ENCODE peak calls at places on chromosomes 4 and X, in eight cellular contexts. N is ovary, K is OCI-LY7, B is heart right ventricle, R is hepatocyte, G is breast epithelium, Q is uterus, V is Panc1. M is an unnamed sample. For H3K4me1, the result is how much of the 10 kb centered on the place peaks cover.

GRCh38 chr4:120850048-120850599 is 72.4 kb downstream of the PRDM5 start:
- DNase-seq in Q (no peak), K (no peak), G (no peak), V (no peak), R (no peak), B (no peak), N (no peak), M (no peak)

GRCh38 chr4:122731676-122732075 is 828 bp upstream of the BBS12 start:
- DNase-seq in V (no peak), R (no peak), G (no peak), K (no peak), B (no peak), N (no peak), Q (no peak), M (no peak)

GRCh38 chr4:123871351-123871750 is 474.8 kb downstream of the SPRY1 start:
- DNase-seq in R (no peak), V (no peak), B (no peak), G (no peak), N (no peak), K (no peak), Q (no peak), M (no peak)

GRCh38 chr4:38610844-38611550 is 53.0 kb upstream of the KLF3 start:
- DNase-seq in K (no peak), B (peak), G (no peak), R (no peak), V (no peak), Q (no peak), N (peak), M (no peak)

GRCh38 chrX:86171366-86171765 is 23.1 kb downstream of the DACH2 start:
- DNase-seq in R (peak), K (peak), Q (no peak), N (no peak), B (no peak), V (peak), G (no peak), M (no peak)

GRCh38 chrX:119189586-119189985 is 46.5 kb upstream of the PGRMC1 start:
- DNase-seq in G (no peak), K (no peak), Q (peak), V (no peak), B (peak), R (peak), N (no peak), M (peak)

GRCh38 chr4:152351080-152351479 is 184.8 kb downstream of the FBXW7 start:
- DNase-seq in B (no peak), R (no peak), N (no peak), G (no peak), V (no peak), K (no peak), Q (no peak), M (no peak)

GRCh38 chr4:153620352-153620751 is 63.7 kb upstream of the TLR2 start:
- DNase-seq in R (no peak), K (no peak), G (no peak), Q (no peak), V (no peak), N (no peak), B (no peak), M (no peak)

GRCh38 chr4:129429566-129430339 is 333.8 kb downstream of the C4orf33 start:
- DNase-seq in N (no peak), Q (no peak), V (no peak), B (no peak), G (no peak), K (no peak), R (no peak), M (no peak)

GRCh38 chr4:70844180-70844579 is 4.5 kb upstream of the GRSF1 start:
- DNase-seq in N (no peak), R (no peak), B (no peak), G (no peak), Q (no peak), K (no peak), V (no peak), M (no peak)

GRCh38 chrX:70172226-70172625 is 5.1 kb upstream of the DGAT2L6 start:
- DNase-seq in N (no peak), Q (no peak), K (no peak), V (no peak), B (no peak), G (no peak), R (no peak), M (no peak)

GRCh38 chr4:173448557-173448918 is 49.6 kb upstream of the SCRG1 start:
- DNase-seq in K (no peak), R (no peak), N (no peak), Q (no peak), V (no peak), B (no peak), G (no peak), M (no peak)

GRCh38 chrX:105098201-105098600 is 122.3 kb downstream of the TEX13A start:
- DNase-seq in R (no peak), N (no peak), G (no peak), B (no peak), Q (no peak), V (no peak), K (no peak), M (no peak)

GRCh38 chr4:38860788-38861424 is 4.3 kb upstream of the TLR6 start:
- DNase-seq in N (no peak), Q (no peak), K (peak), B (no peak), G (no peak), R (peak), V (no peak), M (no peak)

GRCh38 chrX:153818571-153819397 is 11.6 kb downstream of the PDZD4 start:
- DNase-seq in B (peak), R (peak), V (no peak), Q (no peak), G (no peak), N (no peak), K (no peak), M (no peak)

GRCh38 chrX:153744210-153745066 is 19.6 kb upstream of the PLXNB3 start:
- DNase-seq in K (no peak), Q (peak), R (no peak), V (no peak), B (no peak), N (no peak), G (no peak), M (no peak)

GRCh38 chr4:78711676-78712075 is 64.5 kb upstream of the BMP2K start:
- DNase-seq in G (no peak), R (no peak), Q (no peak), V (no peak), K (no peak), N (no peak), B (no peak), M (no peak)

GRCh38 chrX:134801267-134801666 is 143.0 kb upstream of the PLAC1 start:
- DNase-seq in K (no peak), R (no peak), B (no peak), G (no peak), Q (no peak), V (no peak), N (no peak), M (no peak)

GRCh38 chrX:118961866-118962560 is 12.4 kb upstream of the LONRF3 start:
- DNase-seq in V (no peak), Q (no peak), B (no peak), G (no peak), N (no peak), R (no peak), K (no peak), M (no peak)

GRCh38 chrX:106940068-106940467 is 19.9 kb downstream of the CLDN2 start:
- DNase-seq in V (no peak), G (no peak), R (no peak), N (no peak), K (no peak), B (no peak), Q (no peak), M (no peak)

GRCh38 chr4:24278693-24279092 is 305.7 kb downstream of the DHX15 start:
- DNase-seq in B (no peak), K (no peak), R (peak), N (no peak), Q (no peak), V (no peak), G (no peak), M (no peak)

GRCh38 chr4:153573881-153574807 is 108.0 kb downstream of the TMEM131L start:
- DNase-seq in G (no peak), R (peak), N (peak), Q (peak), K (peak), B (peak), V (peak), M (peak)

GRCh38 chrX:101362757-101363156 is 14.2 kb upstream of the TIMM8A start:
- DNase-seq in V (no peak), K (no peak), Q (no peak), R (no peak), N (no peak), B (no peak), G (no peak), M (no peak)

GRCh38 chr4:25022741-25023140 is 8.0 kb downstream of the LGI2 start:
- DNase-seq in V (no peak), G (no peak), R (no peak), B (no peak), Q (no peak), N (no peak), K (no peak), M (no peak)

GRCh38 chrX:95585321-95585720 is 1099.3 kb upstream of the DIAPH2 start:
- DNase-seq in N (no peak), G (no peak), Q (no peak), K (no peak), R (no peak), V (no peak), B (no peak), M (no peak)
- H3K4me1 ChIP-seq in N (under half), G (under half), Q (under half), K (under half), R (under half), V (under half), B (under half), M (under half)

DNA sequence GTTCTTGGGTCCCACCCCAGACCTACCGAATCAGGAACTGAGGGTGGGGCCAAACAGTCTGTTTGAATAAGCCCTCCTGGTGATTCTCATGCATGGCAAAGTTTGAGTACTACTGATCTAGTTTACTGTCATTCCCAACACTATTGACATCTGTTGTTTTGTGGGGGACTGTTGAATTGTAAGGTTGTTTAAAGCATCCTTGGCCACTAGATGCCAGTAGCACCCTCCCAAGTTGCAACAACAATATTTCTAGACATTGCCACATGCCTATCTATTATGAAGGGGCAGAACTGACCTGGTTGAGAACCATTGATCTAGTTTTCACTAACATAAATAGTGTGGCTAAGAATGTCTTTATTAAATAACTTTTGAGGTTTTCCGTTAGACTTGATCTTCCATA is 15.1 kb downstream of the TAF9B start:
- DNase-seq in K (no peak), B (no peak), R (no peak), Q (no peak), V (no peak), N (no peak), G (no peak), M (no peak)
- TF ChIP-seq CTCF in K (peak), B (no peak), R (peak), Q (no peak), V (peak), N (no peak), G (no peak), M (no peak)

GRCh38 chr4:119733431-119733830 is 104.8 kb upstream of the PDE5A start:
- DNase-seq in K (no peak), B (no peak), V (no peak), R (no peak), N (no peak), Q (no peak), G (no peak), M (no peak)

GRCh38 chr4:119730644-119730995 is 102.0 kb upstream of the PDE5A start:
- DNase-seq in Q (no peak), K (no peak), N (no peak), B (no peak), V (no peak), R (no peak), G (no peak), M (no peak)

GRCh38 chr4:119731778-119732177 is 103.2 kb upstream of the PDE5A start:
- DNase-seq in G (no peak), V (no peak), N (no peak), R (no peak), Q (no peak), B (no peak), K (no peak), M (no peak)

GRCh38 chr4:119729815-119730643 is 101.4 kb upstream of the PDE5A start:
- DNase-seq in V (peak), G (peak), Q (no peak), B (no peak), K (no peak), R (peak), N (no peak), M (no peak)

GRCh38 chr4:119731146-119731742 is 102.6 kb upstream of the PDE5A start:
- DNase-seq in B (no peak), R (no peak), G (no peak), V (no peak), K (no peak), Q (no peak), N (no peak), M (no peak)
- H3K4me1 ChIP-seq in B (half or more), R (under half), G (under half), V (under half), K (under half), Q (under half), N (under half), M (under half)

GRCh38 chr4:2944882-2945526 is 18.2 kb downstream of the NOP14 start:
- DNase-seq in G (no peak), N (no peak), Q (no peak), B (no peak), V (no peak), K (no peak), R (no peak), M (no peak)
- TF ChIP-seq CTCF in G (no peak), N (no peak), Q (no peak), B (no peak), V (no peak), K (no peak), R (no peak), M (no peak)

DNA sequence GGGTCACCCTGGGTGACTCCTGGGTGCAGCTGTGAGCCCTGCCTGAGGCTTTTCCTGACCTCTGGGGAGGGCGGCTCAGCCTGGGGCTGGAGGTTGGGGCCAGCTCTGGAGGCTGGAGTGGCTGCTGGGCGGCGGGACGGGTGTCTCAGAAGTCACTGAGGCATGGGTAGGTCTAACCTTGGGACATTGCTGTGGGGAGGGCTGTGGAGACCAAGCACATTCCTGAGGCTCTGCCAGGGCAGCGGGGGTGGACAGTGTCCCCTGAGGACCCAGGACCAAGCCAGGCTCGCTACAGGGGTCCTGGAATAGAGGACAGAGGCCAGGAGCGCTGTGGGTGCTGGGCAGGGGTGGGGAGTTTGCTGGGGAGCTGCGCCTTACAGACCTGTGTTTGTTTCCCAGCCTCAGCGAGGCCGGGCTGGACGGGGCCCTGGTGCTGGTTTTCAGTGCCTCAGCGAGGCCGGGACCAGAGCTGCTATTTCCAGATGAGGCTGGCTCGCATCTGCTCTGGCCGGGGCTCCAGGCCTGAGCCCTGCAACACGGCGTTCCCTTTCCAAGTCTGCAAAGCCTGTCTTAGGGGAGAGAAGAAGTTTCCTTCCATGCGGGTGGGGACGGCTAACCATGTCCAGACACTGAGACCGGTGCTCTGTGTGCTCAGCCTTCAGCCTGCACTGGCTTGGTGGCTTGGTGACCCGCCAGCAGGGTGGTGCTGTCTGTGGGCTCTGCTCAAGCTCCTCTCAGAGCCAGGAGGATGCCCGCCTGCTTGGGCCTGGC is 3.0 kb upstream of the SLC25A6 start:
- DNase-seq in G (peak), R (no peak), N (peak), Q (peak), V (no peak), B (peak), K (no peak), M (no peak)
- H3K4me1 ChIP-seq in G (under half), R (under half), N (under half), Q (under half), V (under half), B (under half), K (under half), M (under half)

GRCh38 chr4:141858437-141858836 is 222.1 kb downstream of the IL15 start:
- DNase-seq in N (no peak), B (no peak), G (no peak), R (no peak), V (no peak), K (no peak), Q (no peak), M (no peak)

DNA sequence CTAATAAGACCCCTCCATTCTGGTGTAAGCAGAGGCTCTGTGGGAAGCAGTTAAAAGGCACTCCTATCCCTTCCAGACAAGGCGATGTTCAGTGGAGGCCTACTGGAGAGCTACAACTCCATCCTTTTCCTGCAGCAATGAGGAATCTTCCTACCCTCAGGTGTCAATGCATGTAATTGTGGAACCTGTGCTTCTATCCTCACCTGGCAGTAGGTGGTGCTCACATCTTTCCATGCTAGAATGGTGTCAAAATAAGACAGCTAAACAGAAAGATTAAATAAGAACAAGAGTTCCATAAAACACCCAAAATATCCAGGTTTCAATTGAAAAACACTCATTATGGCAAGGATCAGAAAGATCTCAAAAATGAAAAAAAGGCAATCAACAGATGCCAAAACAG is 224.6 kb downstream of the IL15 start:
- DNase-seq in N (no peak), G (no peak), B (no peak), Q (no peak), K (no peak), R (no peak), V (no peak), M (no peak)
- TF ChIP-seq CTCF in N (no peak), G (no peak), B (no peak), Q (no peak), K (no peak), R (peak), V (peak), M (no peak)

GRCh38 chr4:88812420-88812819 is 114.8 kb upstream of the NAP1L5 start:
- DNase-seq in G (no peak), R (peak), B (no peak), K (no peak), V (no peak), N (no peak), Q (no peak), M (no peak)
- H3K4me1 ChIP-seq in G (under half), R (under half), B (half or more), K (under half), V (under half), N (under half), Q (under half), M (under half)

M was measured in tibial nerve.